ENCODE peak calls at places on chromosome 20, in six cellular contexts. F, L, W, M, Y and P are unnamed samples.

GRCh38 chr20:709421-709820 is 33.8 kb upstream of the SCRT2 start:
- DNase-seq in F (no peak), L (peak), W (peak), M (no peak), Y (no peak), P (no peak)

GRCh38 chr20:7171911-7172310 is 404.4 kb downstream of the BMP2 start:
- DNase-seq in F (no peak), L (no peak), W (no peak), M (no peak), Y (no peak), P (no peak)

GRCh38 chr20:6708010-6708409 is 59.5 kb upstream of the BMP2 start:
- DNase-seq in F (no peak), L (peak), W (peak), M (peak), Y (no peak), P (no peak)

GRCh38 chr20:22672191-22672590 is 87.8 kb upstream of the FOXA2 start:
- DNase-seq in F (no peak), L (no peak), W (no peak), M (no peak), Y (no peak), P (no peak)

GRCh38 chr20:58143531-58143930 is 84.9 kb downstream of the ANKRD60 start:
- DNase-seq in F (no peak), L (no peak), W (no peak), M (no peak), Y (no peak), P (peak)

GRCh38 chr20:53070714-53071392 is 98.7 kb downstream of the TSHZ2 start:
- DNase-seq in F (no peak), L (no peak), W (no peak), M (no peak), Y (no peak), P (no peak)

GRCh38 chr20:62032606-62033368 is 32.9 kb downstream of the TAF4 start:
- DNase-seq in F (no peak), L (peak), W (no peak), M (no peak), Y (no peak), P (no peak)

GRCh38 chr20:32762754-32763201 is 593 bp downstream of the DNMT3B start:
- DNase-seq in F (peak), L (peak), W (no peak), M (no peak), Y (peak), P (peak)

GRCh38 chr20:31849306-31849930 is 4.0 kb upstream of the FOXS1 start:
- DNase-seq in F (no peak), L (no peak), W (peak), M (no peak), Y (no peak), P (no peak)

GRCh38 chr20:63247678-63248228 is 6.5 kb downstream of the NKAIN4 start:
- DNase-seq in F (no peak), L (no peak), W (no peak), M (no peak), Y (no peak), P (no peak)

GRCh38 chr20:32505723-32506473 is 79.2 kb downstream of the NOL4L start:
- DNase-seq in F (no peak), L (no peak), W (no peak), M (no peak), Y (no peak), P (no peak)

GRCh38 chr20:37777012-37777411 is 83.2 kb downstream of the CTNNBL1 start:
- DNase-seq in F (no peak), L (no peak), W (no peak), M (no peak), Y (no peak), P (no peak)

GRCh38 chr20:49595811-49596545 is 28.0 kb upstream of the PTGIS start:
- DNase-seq in F (no peak), L (peak), W (no peak), M (no peak), Y (no peak), P (no peak)

GRCh38 chr20:4721719-4722118 is at the start of gene PRND:
- DNase-seq in F (peak), L (no peak), W (no peak), M (no peak), Y (no peak), P (no peak)

GRCh38 chr20:25247100-25247665 is 702 bp upstream of the PYGB start:
- DNase-seq in F (peak), L (peak), W (peak), M (peak), Y (peak), P (peak)

GRCh38 chr20:64234291-64234791 is 21.2 kb upstream of the PCMTD2 start:
- DNase-seq in F (no peak), L (no peak), W (no peak), M (no peak), Y (no peak), P (no peak)

GRCh38 chr20:19026121-19026878 is 186.1 kb upstream of the SLC24A3 start:
- DNase-seq in F (no peak), L (no peak), W (no peak), M (no peak), Y (no peak), P (no peak)

DNA sequence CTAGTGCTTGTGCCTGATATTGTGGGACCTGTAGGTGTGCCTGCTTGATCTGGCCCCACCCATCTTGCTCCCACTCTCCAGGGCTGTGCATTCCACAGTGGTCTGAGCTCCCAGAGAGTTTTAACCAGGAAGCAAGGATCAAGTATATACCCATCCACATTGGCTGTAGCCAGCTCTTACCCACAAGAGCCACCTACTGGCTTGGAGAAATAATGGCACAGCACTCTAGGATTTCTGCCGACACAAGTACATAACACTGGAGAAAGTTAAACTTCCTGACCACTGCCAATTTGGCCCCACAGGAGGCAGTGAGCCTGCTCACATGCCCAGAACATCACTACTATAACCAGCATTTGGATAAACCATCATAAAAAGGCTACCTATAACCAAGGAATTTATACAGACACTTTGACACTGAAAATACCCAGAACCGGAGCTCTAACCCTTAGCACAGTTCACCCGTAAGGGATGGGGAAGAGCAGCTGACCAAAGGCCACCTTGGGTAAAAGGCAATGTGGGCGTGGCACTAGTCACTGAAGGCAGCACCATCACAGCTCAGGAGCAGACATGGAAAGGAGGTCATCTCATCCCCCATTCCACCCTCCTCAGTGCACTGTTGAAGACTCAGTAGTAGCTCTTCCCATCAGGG is 440.4 kb downstream of the BTBD3 start:
- DNase-seq in F (no peak), L (no peak), W (no peak), M (no peak), Y (peak), P (no peak)
- TF ChIP-seq CTCF in F (peak), L (no peak), W (no peak), M (no peak), Y (peak), P (no peak)

GRCh38 chr20:44785768-44786167 is 24.6 kb downstream of the RIMS4 start:
- DNase-seq in F (no peak), L (no peak), W (no peak), M (no peak), Y (peak), P (no peak)
- TF ChIP-seq CTCF in F (no peak), L (no peak), W (no peak), M (no peak), Y (peak), P (no peak)

GRCh38 chr20:40738976-40739375 is 49.9 kb upstream of the MAFB start:
- DNase-seq in F (no peak), L (no peak), W (no peak), M (no peak), Y (peak), P (no peak)

GRCh38 chr20:40744072-40744471 is 55.0 kb upstream of the MAFB start:
- DNase-seq in F (no peak), L (no peak), W (no peak), M (no peak), Y (no peak), P (no peak)

GRCh38 chr20:40739841-40740240 is 50.8 kb upstream of the MAFB start:
- DNase-seq in F (no peak), L (no peak), W (no peak), M (no peak), Y (no peak), P (no peak)

GRCh38 chr20:40743172-40743775 is 54.2 kb upstream of the MAFB start:
- DNase-seq in F (no peak), L (no peak), W (no peak), M (no peak), Y (no peak), P (no peak)

DNA sequence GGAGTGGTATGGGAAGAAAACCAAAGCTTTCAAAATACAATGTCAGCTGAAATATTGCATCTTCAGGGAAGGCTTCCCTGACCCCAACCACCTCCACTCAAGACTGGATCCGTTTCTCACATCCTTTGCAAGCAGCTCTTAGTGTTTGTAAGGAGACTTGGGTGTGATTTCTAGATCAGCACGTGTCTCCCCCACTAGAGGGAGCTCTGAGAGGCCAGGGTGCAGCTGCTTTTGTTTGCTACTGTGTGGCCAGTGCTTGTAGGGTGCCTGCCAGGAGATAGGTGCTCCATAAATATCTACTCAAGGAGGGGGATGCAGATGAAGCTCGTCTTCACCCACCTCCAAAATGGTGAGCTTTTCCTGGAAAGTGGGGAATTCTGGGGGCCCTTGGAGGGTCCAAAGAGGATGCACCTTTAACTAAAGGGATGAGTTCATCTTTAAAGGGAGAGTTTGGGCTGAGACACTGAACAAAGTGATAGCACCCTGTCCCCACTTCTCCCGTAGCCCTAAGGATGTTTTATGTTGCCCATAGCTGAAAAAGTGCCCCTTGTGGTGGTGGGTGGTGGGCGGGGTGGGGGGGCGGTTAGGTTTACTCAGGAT is 52.6 kb upstream of the MAFB start:
- DNase-seq in F (peak), L (peak), W (peak), M (peak), Y (peak), P (no peak)
- TF ChIP-seq CTCF in F (peak), L (peak), W (peak), M (peak), Y (peak), P (peak)

DNA sequence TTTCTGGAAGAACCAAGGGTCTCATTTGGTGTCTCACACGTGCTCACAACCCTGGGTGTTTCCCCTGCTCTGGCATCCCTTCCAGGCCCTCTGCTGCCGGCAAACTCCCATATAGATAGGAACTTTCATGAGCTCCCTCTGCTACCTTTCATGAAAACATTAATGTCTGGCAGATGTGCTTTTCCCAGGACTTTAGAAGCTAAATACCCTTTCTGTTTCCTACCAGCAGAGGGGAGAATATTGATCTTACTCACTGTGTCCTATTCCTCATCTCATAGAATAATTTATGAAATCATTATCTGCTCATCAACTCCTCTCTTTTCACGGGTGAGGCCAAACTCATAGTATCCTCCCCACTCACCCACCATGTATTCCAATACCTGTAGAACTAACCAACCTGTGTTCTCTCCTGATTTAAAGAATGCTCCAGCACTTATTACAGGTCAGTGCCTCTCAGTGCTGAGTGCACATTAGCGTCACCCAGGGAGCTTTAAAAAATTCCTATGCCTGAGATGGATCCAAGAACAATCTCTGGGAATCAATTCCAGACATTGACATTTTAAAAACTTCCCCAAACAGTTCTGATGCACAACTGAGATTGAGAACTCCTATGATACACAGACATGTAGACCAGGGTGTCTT is 298.5 kb upstream of the JAG1 start:
- DNase-seq in F (no peak), L (no peak), W (no peak), M (no peak), Y (no peak), P (no peak)
- TF ChIP-seq CTCF in F (no peak), L (no peak), W (no peak), M (no peak), Y (no peak), P (no peak)